ENCODE peak calls at places on chromosomes 13 and 19, in eight cellular contexts. One of them, this sample, is unnamed.

GRCh38 chr19:10749435-10750384 is 31.8 kb downstream of the DNM2 start:
- DNase-seq in cardiac muscle cell: no peak
- DNase-seq in pancreas: peak; percentile 86
- DNase-seq in thoracic aorta: no peak
- DNase-seq in neural progenitor cell: no peak
- DNase-seq in tibial nerve: no peak
- DNase-seq in CD4-positive, alpha-beta T cell: no peak
- DNase-seq in psoas muscle: no peak
- DNase-seq in this sample: no peak

GRCh38 chr13:87810391-87810801 is 139.2 kb downstream of the SLITRK5 start:
- DNase-seq in cardiac muscle cell: no peak
- DNase-seq in pancreas: peak; percentile 29
- DNase-seq in thoracic aorta: no peak
- DNase-seq in neural progenitor cell: peak; percentile 65
- DNase-seq in tibial nerve: no peak
- DNase-seq in CD4-positive, alpha-beta T cell: no peak
- DNase-seq in psoas muscle: no peak
- DNase-seq in this sample: no peak

GRCh38 chr19:3817761-3818160 is 31.6 kb upstream of the MATK start:
- DNase-seq in cardiac muscle cell: no peak
- DNase-seq in pancreas: no peak
- DNase-seq in thoracic aorta: no peak
- DNase-seq in neural progenitor cell: peak; percentile 32
- DNase-seq in tibial nerve: no peak
- DNase-seq in CD4-positive, alpha-beta T cell: no peak
- DNase-seq in psoas muscle: no peak
- DNase-seq in this sample: no peak

GRCh38 chr19:47443331-47443730 is 24.0 kb upstream of the MEIS3 start:
- DNase-seq in cardiac muscle cell: no peak
- DNase-seq in pancreas: peak; percentile 15
- DNase-seq in thoracic aorta: no peak
- DNase-seq in neural progenitor cell: no peak
- DNase-seq in tibial nerve: no peak
- DNase-seq in CD4-positive, alpha-beta T cell: no peak
- DNase-seq in psoas muscle: no peak
- DNase-seq in this sample: no peak

GRCh38 chr19:2391118-2391725 is 31.2 kb downstream of the TMPRSS9 start:
- DNase-seq in cardiac muscle cell: peak; percentile 84
- DNase-seq in pancreas: no peak
- DNase-seq in thoracic aorta: no peak
- DNase-seq in neural progenitor cell: peak; percentile 73
- DNase-seq in tibial nerve: peak; percentile 23
- DNase-seq in CD4-positive, alpha-beta T cell: peak; percentile 16
- DNase-seq in psoas muscle: no peak
- DNase-seq in this sample: no peak

GRCh38 chr19:42247631-42248199 is 5.3 kb upstream of the GSK3A start:
- DNase-seq in cardiac muscle cell: no peak
- DNase-seq in pancreas: no peak
- DNase-seq in thoracic aorta: no peak
- DNase-seq in neural progenitor cell: no peak
- DNase-seq in tibial nerve: no peak
- DNase-seq in CD4-positive, alpha-beta T cell: no peak
- DNase-seq in psoas muscle: no peak
- DNase-seq in this sample: no peak

GRCh38 chr13:109159650-109160309 is 530.4 kb downstream of the MYO16 start:
- DNase-seq in cardiac muscle cell: no peak
- DNase-seq in pancreas: no peak
- DNase-seq in thoracic aorta: no peak
- DNase-seq in neural progenitor cell: no peak
- DNase-seq in tibial nerve: no peak
- DNase-seq in CD4-positive, alpha-beta T cell: no peak
- DNase-seq in psoas muscle: no peak
- DNase-seq in this sample: no peak

GRCh38 chr13:29782798-29783197 is 67.6 kb downstream of the UBL3 start:
- DNase-seq in cardiac muscle cell: no peak
- DNase-seq in pancreas: no peak
- DNase-seq in thoracic aorta: no peak
- DNase-seq in neural progenitor cell: no peak
- DNase-seq in tibial nerve: no peak
- DNase-seq in CD4-positive, alpha-beta T cell: no peak
- DNase-seq in psoas muscle: no peak
- DNase-seq in this sample: no peak

GRCh38 chr19:42201489-42202289 is 15.8 kb downstream of the DEDD2 start:
- DNase-seq in cardiac muscle cell: no peak
- DNase-seq in pancreas: no peak
- DNase-seq in thoracic aorta: no peak
- DNase-seq in neural progenitor cell: no peak
- DNase-seq in tibial nerve: no peak
- DNase-seq in CD4-positive, alpha-beta T cell: no peak
- DNase-seq in psoas muscle: no peak
- DNase-seq in this sample: no peak

GRCh38 chr19:18496167-18496979 is 25.5 kb downstream of the ELL start:
- DNase-seq in cardiac muscle cell: peak; percentile 43
- DNase-seq in pancreas: peak; percentile 93
- DNase-seq in thoracic aorta: no peak
- DNase-seq in neural progenitor cell: no peak
- DNase-seq in tibial nerve: no peak
- DNase-seq in CD4-positive, alpha-beta T cell: peak; percentile 48
- DNase-seq in psoas muscle: no peak
- DNase-seq in this sample: no peak

GRCh38 chr13:99777873-99778272 is 193.7 kb downstream of the ZIC5 start:
- DNase-seq in cardiac muscle cell: no peak
- DNase-seq in pancreas: no peak
- DNase-seq in thoracic aorta: no peak
- DNase-seq in neural progenitor cell: no peak
- DNase-seq in tibial nerve: no peak
- DNase-seq in CD4-positive, alpha-beta T cell: no peak
- DNase-seq in psoas muscle: no peak
- DNase-seq in this sample: no peak

GRCh38 chr19:47129579-47129978 is 1.1 kb upstream of the SAE1 start:
- DNase-seq in cardiac muscle cell: no peak
- DNase-seq in pancreas: no peak
- DNase-seq in thoracic aorta: no peak
- DNase-seq in neural progenitor cell: no peak
- DNase-seq in tibial nerve: no peak
- DNase-seq in CD4-positive, alpha-beta T cell: no peak
- DNase-seq in psoas muscle: no peak
- DNase-seq in this sample: no peak

GRCh38 chr19:38355728-38356725 is 18.3 kb upstream of the PSMD8 start:
- DNase-seq in cardiac muscle cell: no peak
- DNase-seq in pancreas: no peak
- DNase-seq in thoracic aorta: no peak
- DNase-seq in neural progenitor cell: no peak
- DNase-seq in tibial nerve: no peak
- DNase-seq in CD4-positive, alpha-beta T cell: no peak
- DNase-seq in psoas muscle: no peak
- DNase-seq in this sample: no peak

GRCh38 chr19:22332924-22333323 is 46.7 kb downstream of the ZNF729 start:
- DNase-seq in cardiac muscle cell: no peak
- DNase-seq in pancreas: no peak
- DNase-seq in thoracic aorta: no peak
- DNase-seq in neural progenitor cell: no peak
- DNase-seq in tibial nerve: no peak
- DNase-seq in CD4-positive, alpha-beta T cell: no peak
- DNase-seq in psoas muscle: no peak
- DNase-seq in this sample: no peak

GRCh38 chr13:31431722-31432137 is 232.0 kb downstream of the B3GLCT start:
- DNase-seq in cardiac muscle cell: peak; percentile 69
- DNase-seq in pancreas: no peak
- DNase-seq in thoracic aorta: no peak
- DNase-seq in neural progenitor cell: peak; percentile 67
- DNase-seq in tibial nerve: peak; percentile 36
- DNase-seq in CD4-positive, alpha-beta T cell: peak; percentile 27
- DNase-seq in psoas muscle: peak; percentile 62
- DNase-seq in this sample: peak; percentile 76
- TF ChIP-seq CTCF in cardiac muscle cell: peak; percentile 71
- TF ChIP-seq CTCF in pancreas: peak; percentile 80
- TF ChIP-seq CTCF in thoracic aorta: peak; percentile 86
- TF ChIP-seq CTCF in neural progenitor cell: peak; percentile 80
- TF ChIP-seq CTCF in tibial nerve: peak; percentile 48
- TF ChIP-seq CTCF in CD4-positive, alpha-beta T cell: peak; percentile 78
- TF ChIP-seq CTCF in psoas muscle: peak; percentile 78
- TF ChIP-seq CTCF in this sample: no peak

GRCh38 chr13:111212517-111212873 is 97.4 kb downstream of the ARHGEF7 start:
- DNase-seq in cardiac muscle cell: no peak
- DNase-seq in pancreas: no peak
- DNase-seq in thoracic aorta: no peak
- DNase-seq in neural progenitor cell: no peak
- DNase-seq in tibial nerve: no peak
- DNase-seq in CD4-positive, alpha-beta T cell: no peak
- DNase-seq in psoas muscle: no peak
- DNase-seq in this sample: no peak
- H3K27ac ChIP-seq in cardiac muscle cell: peak overlapping the region; percentile 77
- H3K27ac ChIP-seq in pancreas: no peak overlapping the region
- H3K27ac ChIP-seq in thoracic aorta: peak overlapping the region; percentile 68
- H3K27ac ChIP-seq in neural progenitor cell: no peak overlapping the region
- H3K27ac ChIP-seq in tibial nerve: no peak overlapping the region
- H3K27ac ChIP-seq in CD4-positive, alpha-beta T cell: no peak overlapping the region
- H3K27ac ChIP-seq in psoas muscle: peak overlapping the region; percentile 88
- H3K27ac ChIP-seq in this sample: peak overlapping the region; percentile 60

GRCh38 chr13:23628765-23629565 is 58.8 kb downstream of the TNFRSF19 start:
- DNase-seq in cardiac muscle cell: peak; percentile 80
- DNase-seq in pancreas: no peak
- DNase-seq in thoracic aorta: no peak
- DNase-seq in neural progenitor cell: no peak
- DNase-seq in tibial nerve: no peak
- DNase-seq in CD4-positive, alpha-beta T cell: no peak
- DNase-seq in psoas muscle: no peak
- DNase-seq in this sample: no peak
- TF ChIP-seq CTCF in cardiac muscle cell: no peak
- TF ChIP-seq CTCF in pancreas: no peak
- TF ChIP-seq CTCF in thoracic aorta: no peak
- TF ChIP-seq CTCF in neural progenitor cell: no peak
- TF ChIP-seq CTCF in tibial nerve: no peak
- TF ChIP-seq CTCF in CD4-positive, alpha-beta T cell: no peak
- TF ChIP-seq CTCF in psoas muscle: no peak
- TF ChIP-seq CTCF in this sample: no peak

GRCh38 chr19:45885556-45886426 is at the start of gene IRF2BP1:
- DNase-seq in cardiac muscle cell: peak; percentile 95
- DNase-seq in pancreas: peak; percentile 97
- DNase-seq in thoracic aorta: peak; percentile 84
- DNase-seq in neural progenitor cell: peak; percentile 98
- DNase-seq in tibial nerve: peak; percentile 89
- DNase-seq in CD4-positive, alpha-beta T cell: peak; percentile 87
- DNase-seq in psoas muscle: peak; percentile 95
- DNase-seq in this sample: peak; percentile 96

GRCh38 chr19:45890877-45891276 is 4.9 kb upstream of the IRF2BP1 start:
- DNase-seq in cardiac muscle cell: no peak
- DNase-seq in pancreas: peak; percentile 73
- DNase-seq in thoracic aorta: no peak
- DNase-seq in neural progenitor cell: no peak
- DNase-seq in tibial nerve: no peak
- DNase-seq in CD4-positive, alpha-beta T cell: no peak
- DNase-seq in psoas muscle: no peak
- DNase-seq in this sample: no peak

GRCh38 chr19:45886427-45887310 is 728 bp upstream of the IRF2BP1 start:
- DNase-seq in cardiac muscle cell: peak; percentile 96
- DNase-seq in pancreas: peak; percentile 96
- DNase-seq in thoracic aorta: peak; percentile 73
- DNase-seq in neural progenitor cell: peak; percentile 97
- DNase-seq in tibial nerve: peak; percentile 78
- DNase-seq in CD4-positive, alpha-beta T cell: peak; percentile 85
- DNase-seq in psoas muscle: peak; percentile 94
- DNase-seq in this sample: peak; percentile 96

GRCh38 chr19:45887311-45887710 is 1.4 kb upstream of the IRF2BP1 start:
- DNase-seq in cardiac muscle cell: no peak
- DNase-seq in pancreas: no peak
- DNase-seq in thoracic aorta: no peak
- DNase-seq in neural progenitor cell: no peak
- DNase-seq in tibial nerve: no peak
- DNase-seq in CD4-positive, alpha-beta T cell: no peak
- DNase-seq in psoas muscle: no peak
- DNase-seq in this sample: no peak

DNA sequence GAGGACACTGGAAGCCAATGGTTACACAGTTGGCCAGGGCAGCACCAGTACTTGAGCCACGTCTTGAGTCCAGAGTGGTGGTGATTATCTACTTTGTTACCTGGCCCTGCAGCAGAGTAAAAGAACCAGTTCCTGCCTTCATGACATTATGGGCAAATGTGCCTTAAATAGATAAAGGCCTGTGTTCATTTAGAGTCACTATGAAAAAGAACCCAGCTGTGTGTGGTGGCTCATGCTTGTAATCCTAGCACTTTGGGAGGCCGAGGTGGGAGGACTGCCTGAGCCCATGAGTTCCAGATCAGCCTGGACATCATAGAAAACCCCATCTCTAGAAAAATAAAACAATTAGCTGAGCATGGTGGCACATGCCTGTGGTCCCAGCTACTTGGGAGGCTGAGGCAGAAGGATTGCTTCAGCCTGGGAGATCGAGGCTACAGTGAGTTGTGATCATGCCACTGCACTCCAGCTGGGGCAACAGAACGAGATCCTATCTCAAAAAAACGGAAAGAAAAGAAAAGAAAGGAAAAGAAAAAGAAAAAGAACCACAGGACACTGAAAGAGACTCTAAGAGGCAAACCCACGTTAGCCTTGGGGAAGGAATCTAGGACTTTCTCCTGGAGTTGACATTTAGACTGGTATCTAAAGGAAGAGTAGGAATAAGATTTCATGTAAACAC is 3.4 kb upstream of the IRF2BP1 start:
- DNase-seq in cardiac muscle cell: no peak
- DNase-seq in pancreas: no peak
- DNase-seq in thoracic aorta: no peak
- DNase-seq in neural progenitor cell: no peak
- DNase-seq in tibial nerve: no peak
- DNase-seq in CD4-positive, alpha-beta T cell: no peak
- DNase-seq in psoas muscle: no peak
- DNase-seq in this sample: no peak
- H3K27ac ChIP-seq in cardiac muscle cell: no peak overlapping the region
- H3K27ac ChIP-seq in pancreas: no peak overlapping the region
- H3K27ac ChIP-seq in thoracic aorta: no peak overlapping the region
- H3K27ac ChIP-seq in neural progenitor cell: no peak overlapping the region
- H3K27ac ChIP-seq in tibial nerve: no peak overlapping the region
- H3K27ac ChIP-seq in CD4-positive, alpha-beta T cell: no peak overlapping the region
- H3K27ac ChIP-seq in psoas muscle: no peak overlapping the region
- H3K27ac ChIP-seq in this sample: no peak overlapping the region

DNA sequence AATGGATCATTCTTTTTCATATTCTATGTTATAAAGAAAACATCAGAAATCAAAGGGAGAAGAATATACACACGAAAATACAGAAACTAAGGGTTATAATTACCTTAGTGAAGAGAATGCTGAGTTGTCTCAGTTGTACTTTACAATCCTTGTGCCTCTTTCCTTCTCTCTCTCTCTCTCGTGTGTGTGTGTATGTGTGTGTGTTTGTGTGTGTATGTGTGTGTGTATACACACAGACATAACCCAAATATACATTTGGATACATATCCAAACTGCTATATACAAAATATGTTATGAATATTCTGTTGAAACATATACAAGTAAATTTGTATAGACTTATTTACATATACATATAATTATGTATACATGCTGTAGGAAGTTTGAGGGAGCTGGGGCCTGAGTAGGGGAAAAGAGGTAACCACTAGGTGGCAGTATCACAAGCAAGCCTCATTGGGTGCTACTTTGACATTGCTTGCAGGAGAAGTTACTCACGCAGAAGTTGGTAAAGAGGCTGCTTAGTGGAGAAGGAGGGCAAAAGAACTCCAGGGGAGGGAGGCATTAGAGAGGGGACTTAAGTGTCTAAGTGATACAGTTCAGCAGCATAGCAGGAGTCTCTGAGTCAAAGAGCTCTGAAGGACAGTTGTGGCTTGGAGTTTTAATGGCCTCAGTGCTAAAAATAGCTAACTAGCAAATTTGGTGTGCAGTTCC is 465.1 kb upstream of the PCDH20 start:
- DNase-seq in cardiac muscle cell: peak; percentile 25
- DNase-seq in pancreas: no peak
- DNase-seq in thoracic aorta: no peak
- DNase-seq in neural progenitor cell: peak; percentile 59
- DNase-seq in tibial nerve: no peak
- DNase-seq in CD4-positive, alpha-beta T cell: no peak
- DNase-seq in psoas muscle: no peak
- DNase-seq in this sample: no peak
- TF ChIP-seq CTCF in cardiac muscle cell: peak; percentile 44
- TF ChIP-seq CTCF in pancreas: no peak
- TF ChIP-seq CTCF in thoracic aorta: no peak
- TF ChIP-seq CTCF in neural progenitor cell: peak; percentile 62
- TF ChIP-seq CTCF in tibial nerve: no peak
- TF ChIP-seq CTCF in CD4-positive, alpha-beta T cell: no peak
- TF ChIP-seq CTCF in psoas muscle: no peak
- TF ChIP-seq CTCF in this sample: no peak

This sample was measured in ascending aorta.